ENCODE peak calls at places on chromosomes 16 and 17, in nine cellular contexts. O is psoas muscle, T is GM20000, M is brain microvascular endothelial cell, J is T-cell, Q is NCI-H1092, R is left colon, Y is ELF-1, C is T-helper 2 cell. B is an unnamed sample.

GRCh38 chr17:39696731-39697130 is 3.1 kb upstream of the ERBB2 start:
- DNase-seq in Q (no peak), Y (no peak), T (no peak), M (no peak), C (no peak), O (peak), J (no peak), R (no peak), B (no peak)

GRCh38 chr16:27980919-27981670 is 82.4 kb downstream of the GSG1L start:
- DNase-seq in J (no peak), T (no peak), Y (no peak), Q (no peak), R (peak), M (no peak), C (no peak), O (no peak), B (no peak)

GRCh38 chr16:1580956-1581355 is 30.9 kb downstream of the IFT140 start:
- DNase-seq in Y (no peak), R (peak), Q (peak), M (no peak), T (no peak), C (no peak), J (no peak), O (no peak), B (no peak)

GRCh38 chr17:80992948-80993624 is 1.4 kb downstream of the CHMP6 start:
- DNase-seq in J (no peak), R (no peak), O (no peak), Q (no peak), M (no peak), Y (no peak), C (no peak), T (peak), B (no peak)

GRCh38 chr17:13550291-13550690 is 51.4 kb downstream of the HS3ST3A1 start:
- DNase-seq in M (no peak), Q (no peak), T (no peak), J (no peak), R (no peak), Y (no peak), O (no peak), C (no peak), B (no peak)

GRCh38 chr17:45223541-45224528 is 2.1 kb downstream of the FMNL1 start:
- DNase-seq in C (peak), J (peak), O (no peak), R (no peak), M (no peak), Y (no peak), Q (no peak), T (no peak), B (no peak)

GRCh38 chr17:21460358-21460757 is 84.2 kb downstream of the KCNJ12 start:
- DNase-seq in M (peak), R (no peak), J (no peak), O (no peak), C (no peak), Q (no peak), T (no peak), Y (no peak), B (peak)

GRCh38 chr17:74677558-74678466 is 34.9 kb downstream of the CD300LF start:
- DNase-seq in Q (no peak), R (no peak), O (peak), J (no peak), Y (peak), C (no peak), T (no peak), M (no peak), B (peak)

GRCh38 chr17:78134899-78135385 is 4.4 kb downstream of the TMC8 start:
- DNase-seq in T (no peak), Q (no peak), O (no peak), J (no peak), C (no peak), R (no peak), M (no peak), Y (no peak), B (no peak)

GRCh38 chr17:12580640-12581039 is 85.0 kb upstream of the MYOCD start:
- DNase-seq in M (peak), C (no peak), Q (no peak), Y (peak), J (no peak), T (no peak), O (no peak), R (no peak), B (no peak)

GRCh38 chr17:79836952-79837887 is 2.0 kb downstream of the CBX4 start:
- DNase-seq in J (peak), C (no peak), T (peak), R (peak), Q (no peak), Y (peak), M (peak), O (peak), B (peak)

GRCh38 chr17:28959471-28959871 is 8.2 kb upstream of the PHF12 start:
- DNase-seq in Y (no peak), R (no peak), T (no peak), Q (no peak), J (no peak), M (no peak), C (no peak), O (no peak), B (no peak)

GRCh38 chr16:57023541-57024249 is 34.3 kb downstream of the NLRC5 start:
- DNase-seq in R (no peak), M (no peak), J (peak), T (no peak), C (peak), O (no peak), Q (no peak), Y (no peak), B (no peak)

GRCh38 chr16:8622315-8622656 is 788 bp downstream of the METTL22 start:
- DNase-seq in M (no peak), C (no peak), J (no peak), Y (no peak), T (peak), Q (no peak), O (no peak), R (no peak), B (no peak)

GRCh38 chr16:57533618-57534336 is 2.6 kb downstream of the CCDC102A start:
- DNase-seq in Q (no peak), R (no peak), O (no peak), M (no peak), C (no peak), T (no peak), J (no peak), Y (no peak), B (no peak)

GRCh38 chr16:88317619-88317977 is 65.2 kb upstream of the ZNF469 start:
- DNase-seq in T (no peak), Y (no peak), J (no peak), C (no peak), M (no peak), Q (no peak), R (no peak), O (peak), B (peak)

GRCh38 chr16:29770250-29770929 is 7.7 kb upstream of the ZG16 start:
- DNase-seq in C (no peak), Q (no peak), T (no peak), Y (no peak), R (peak), M (no peak), O (no peak), J (no peak), B (no peak)

GRCh38 chr17:41308918-41309359 is at the start of gene KRTAP16-1:
- DNase-seq in R (no peak), O (no peak), J (peak), Q (no peak), T (no peak), Y (no peak), M (no peak), C (no peak), B (no peak)

GRCh38 chr17:57915532-57915931 is 39.7 kb downstream of the CUEDC1 start:
- DNase-seq in Q (no peak), O (no peak), C (no peak), Y (peak), R (no peak), T (no peak), J (no peak), M (no peak), B (no peak)